ENCODE peak calls at places on chromosomes 6 and 20, in nine cellular contexts. One of them, this sample, is unnamed.

GRCh38 chr6:36353411-36353915 is 16.8 kb upstream of the BNIP5 start:
- DNase-seq in hepatocyte: no peak
- DNase-seq in heart right ventricle: no peak
- DNase-seq in right atrium auricular region: no peak
- DNase-seq in upper lobe of right lung: no peak
- DNase-seq in left lung: peak
- DNase-seq in body of pancreas: no peak
- DNase-seq in AG10803: peak
- DNase-seq in CD8-positive, alpha-beta T cell: no peak
- DNase-seq in this sample: no peak

GRCh38 chr6:19811397-19812079 is 25.6 kb upstream of the ID4 start:
- DNase-seq in hepatocyte: peak
- DNase-seq in heart right ventricle: no peak
- DNase-seq in right atrium auricular region: no peak
- DNase-seq in upper lobe of right lung: no peak
- DNase-seq in left lung: no peak
- DNase-seq in body of pancreas: no peak
- DNase-seq in AG10803: no peak
- DNase-seq in CD8-positive, alpha-beta T cell: no peak
- DNase-seq in this sample: no peak

GRCh38 chr6:118377711-118378414 is 170.2 kb upstream of the PLN start:
- DNase-seq in hepatocyte: no peak
- DNase-seq in heart right ventricle: peak
- DNase-seq in right atrium auricular region: no peak
- DNase-seq in upper lobe of right lung: peak
- DNase-seq in left lung: peak
- DNase-seq in body of pancreas: peak
- DNase-seq in AG10803: no peak
- DNase-seq in CD8-positive, alpha-beta T cell: no peak
- DNase-seq in this sample: no peak

GRCh38 chr20:32964575-32964974 is 39.7 kb downstream of the SUN5 start:
- DNase-seq in hepatocyte: no peak
- DNase-seq in heart right ventricle: no peak
- DNase-seq in right atrium auricular region: peak
- DNase-seq in upper lobe of right lung: peak
- DNase-seq in left lung: no peak
- DNase-seq in body of pancreas: no peak
- DNase-seq in AG10803: no peak
- DNase-seq in CD8-positive, alpha-beta T cell: peak
- DNase-seq in this sample: no peak

GRCh38 chr6:106520711-106521367 is 108.5 kb downstream of the RTN4IP1 start:
- DNase-seq in hepatocyte: no peak
- DNase-seq in heart right ventricle: no peak
- DNase-seq in right atrium auricular region: no peak
- DNase-seq in upper lobe of right lung: peak
- DNase-seq in left lung: peak
- DNase-seq in body of pancreas: peak
- DNase-seq in AG10803: no peak
- DNase-seq in CD8-positive, alpha-beta T cell: peak
- DNase-seq in this sample: no peak

GRCh38 chr6:163364641-163365040 is 49.9 kb upstream of the QKI start:
- DNase-seq in hepatocyte: no peak
- DNase-seq in heart right ventricle: no peak
- DNase-seq in right atrium auricular region: no peak
- DNase-seq in upper lobe of right lung: no peak
- DNase-seq in left lung: no peak
- DNase-seq in body of pancreas: no peak
- DNase-seq in AG10803: no peak
- DNase-seq in CD8-positive, alpha-beta T cell: no peak
- DNase-seq in this sample: no peak

GRCh38 chr20:58043866-58044140 is 184.7 kb downstream of the ANKRD60 start:
- DNase-seq in hepatocyte: no peak
- DNase-seq in heart right ventricle: no peak
- DNase-seq in right atrium auricular region: no peak
- DNase-seq in upper lobe of right lung: no peak
- DNase-seq in left lung: no peak
- DNase-seq in body of pancreas: no peak
- DNase-seq in AG10803: no peak
- DNase-seq in CD8-positive, alpha-beta T cell: no peak
- DNase-seq in this sample: no peak

GRCh38 chr6:1524040-1524480 is 85.7 kb upstream of the FOXC1 start:
- DNase-seq in hepatocyte: peak
- DNase-seq in heart right ventricle: peak
- DNase-seq in right atrium auricular region: no peak
- DNase-seq in upper lobe of right lung: peak
- DNase-seq in left lung: peak
- DNase-seq in body of pancreas: peak
- DNase-seq in AG10803: peak
- DNase-seq in CD8-positive, alpha-beta T cell: peak
- DNase-seq in this sample: peak

GRCh38 chr6:159887146-159887545 is 3.6 kb upstream of the MAS1 start:
- DNase-seq in hepatocyte: no peak
- DNase-seq in heart right ventricle: no peak
- DNase-seq in right atrium auricular region: no peak
- DNase-seq in upper lobe of right lung: no peak
- DNase-seq in left lung: no peak
- DNase-seq in body of pancreas: no peak
- DNase-seq in AG10803: no peak
- DNase-seq in CD8-positive, alpha-beta T cell: no peak
- DNase-seq in this sample: no peak

GRCh38 chr6:134564705-134565104 is 246.8 kb upstream of the SGK1 start:
- DNase-seq in hepatocyte: no peak
- DNase-seq in heart right ventricle: no peak
- DNase-seq in right atrium auricular region: no peak
- DNase-seq in upper lobe of right lung: no peak
- DNase-seq in left lung: no peak
- DNase-seq in body of pancreas: no peak
- DNase-seq in AG10803: no peak
- DNase-seq in CD8-positive, alpha-beta T cell: no peak
- DNase-seq in this sample: no peak

GRCh38 chr6:136723780-136724179 is 68.5 kb downstream of the MAP3K5 start:
- DNase-seq in hepatocyte: no peak
- DNase-seq in heart right ventricle: no peak
- DNase-seq in right atrium auricular region: no peak
- DNase-seq in upper lobe of right lung: peak
- DNase-seq in left lung: no peak
- DNase-seq in body of pancreas: peak
- DNase-seq in AG10803: no peak
- DNase-seq in CD8-positive, alpha-beta T cell: peak
- DNase-seq in this sample: no peak

GRCh38 chr6:169897601-169898358 is 146.4 kb downstream of the ERMARD start:
- DNase-seq in hepatocyte: no peak
- DNase-seq in heart right ventricle: no peak
- DNase-seq in right atrium auricular region: no peak
- DNase-seq in upper lobe of right lung: no peak
- DNase-seq in left lung: no peak
- DNase-seq in body of pancreas: no peak
- DNase-seq in AG10803: no peak
- DNase-seq in CD8-positive, alpha-beta T cell: peak
- DNase-seq in this sample: no peak

GRCh38 chr20:41734506-41734945 is 116.3 kb upstream of the CHD6 start:
- DNase-seq in hepatocyte: peak
- DNase-seq in heart right ventricle: peak
- DNase-seq in right atrium auricular region: peak
- DNase-seq in upper lobe of right lung: no peak
- DNase-seq in left lung: no peak
- DNase-seq in body of pancreas: peak
- DNase-seq in AG10803: peak
- DNase-seq in CD8-positive, alpha-beta T cell: peak
- DNase-seq in this sample: no peak

GRCh38 chr6:29633532-29633901 is 534 bp upstream of the GABBR1 start:
- DNase-seq in hepatocyte: peak
- DNase-seq in heart right ventricle: no peak
- DNase-seq in right atrium auricular region: no peak
- DNase-seq in upper lobe of right lung: no peak
- DNase-seq in left lung: no peak
- DNase-seq in body of pancreas: no peak
- DNase-seq in AG10803: no peak
- DNase-seq in CD8-positive, alpha-beta T cell: no peak
- DNase-seq in this sample: no peak

GRCh38 chr6:25601797-25602679 is 50.0 kb upstream of the SCGN start:
- DNase-seq in hepatocyte: peak
- DNase-seq in heart right ventricle: no peak
- DNase-seq in right atrium auricular region: no peak
- DNase-seq in upper lobe of right lung: no peak
- DNase-seq in left lung: no peak
- DNase-seq in body of pancreas: no peak
- DNase-seq in AG10803: peak
- DNase-seq in CD8-positive, alpha-beta T cell: no peak
- DNase-seq in this sample: peak

GRCh38 chr20:5070570-5070969 is 49.2 kb downstream of the PCNA start:
- DNase-seq in hepatocyte: no peak
- DNase-seq in heart right ventricle: no peak
- DNase-seq in right atrium auricular region: no peak
- DNase-seq in upper lobe of right lung: no peak
- DNase-seq in left lung: no peak
- DNase-seq in body of pancreas: no peak
- DNase-seq in AG10803: no peak
- DNase-seq in CD8-positive, alpha-beta T cell: no peak
- DNase-seq in this sample: peak

GRCh38 chr6:46521464-46521971 is 30.3 kb upstream of the RCAN2 start:
- DNase-seq in hepatocyte: no peak
- DNase-seq in heart right ventricle: no peak
- DNase-seq in right atrium auricular region: no peak
- DNase-seq in upper lobe of right lung: no peak
- DNase-seq in left lung: no peak
- DNase-seq in body of pancreas: no peak
- DNase-seq in AG10803: no peak
- DNase-seq in CD8-positive, alpha-beta T cell: no peak
- DNase-seq in this sample: no peak

GRCh38 chr6:75409286-75409685 is 84.3 kb downstream of the FILIP1 start:
- DNase-seq in hepatocyte: no peak
- DNase-seq in heart right ventricle: no peak
- DNase-seq in right atrium auricular region: no peak
- DNase-seq in upper lobe of right lung: no peak
- DNase-seq in left lung: no peak
- DNase-seq in body of pancreas: no peak
- DNase-seq in AG10803: peak
- DNase-seq in CD8-positive, alpha-beta T cell: no peak
- DNase-seq in this sample: no peak

GRCh38 chr20:61866165-61866564 is 199.5 kb downstream of the TAF4 start:
- DNase-seq in hepatocyte: no peak
- DNase-seq in heart right ventricle: no peak
- DNase-seq in right atrium auricular region: no peak
- DNase-seq in upper lobe of right lung: no peak
- DNase-seq in left lung: no peak
- DNase-seq in body of pancreas: no peak
- DNase-seq in AG10803: no peak
- DNase-seq in CD8-positive, alpha-beta T cell: no peak
- DNase-seq in this sample: no peak
- H3K4me3 ChIP-seq in hepatocyte: no peak
- H3K4me3 ChIP-seq in heart right ventricle: no peak
- H3K4me3 ChIP-seq in right atrium auricular region: no peak
- H3K4me3 ChIP-seq in upper lobe of right lung: no peak
- H3K4me3 ChIP-seq in left lung: no peak
- H3K4me3 ChIP-seq in body of pancreas: no peak
- H3K4me3 ChIP-seq in AG10803: no peak
- H3K4me3 ChIP-seq in CD8-positive, alpha-beta T cell: no peak
- H3K4me3 ChIP-seq in this sample: no peak

DNA sequence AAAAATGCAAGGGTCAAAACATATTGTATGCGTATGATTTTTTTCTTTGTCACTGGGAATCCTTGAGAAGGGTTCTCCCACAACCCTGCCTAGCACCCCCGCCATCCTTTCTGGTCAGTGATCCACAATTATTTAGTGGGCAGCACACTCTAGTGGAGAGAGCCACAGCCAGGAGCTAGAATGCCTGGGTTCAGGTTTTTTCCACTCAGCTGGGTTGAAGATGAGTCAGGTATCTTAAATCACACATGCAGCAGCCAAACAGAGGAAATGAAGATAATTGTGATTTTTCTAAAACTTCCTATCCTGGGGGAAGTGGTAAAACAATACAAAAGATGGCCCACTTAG is 243.1 kb downstream of the PKHD1 start:
- DNase-seq in hepatocyte: peak
- DNase-seq in heart right ventricle: no peak
- DNase-seq in right atrium auricular region: no peak
- DNase-seq in upper lobe of right lung: no peak
- DNase-seq in left lung: no peak
- DNase-seq in body of pancreas: no peak
- DNase-seq in AG10803: no peak
- DNase-seq in CD8-positive, alpha-beta T cell: no peak
- DNase-seq in this sample: no peak
- TF ChIP-seq CTCF in hepatocyte: peak
- TF ChIP-seq CTCF in heart right ventricle: no peak
- TF ChIP-seq CTCF in right atrium auricular region: no peak
- TF ChIP-seq CTCF in upper lobe of right lung: no peak
- TF ChIP-seq CTCF in left lung: no peak
- TF ChIP-seq CTCF in body of pancreas: no peak
- TF ChIP-seq CTCF in AG10803: no peak
- TF ChIP-seq CTCF in CD8-positive, alpha-beta T cell: no peak
- TF ChIP-seq CTCF in this sample: peak

GRCh38 chr20:59253325-59253724 is 47.1 kb upstream of the EDN3 start:
- DNase-seq in hepatocyte: no peak
- DNase-seq in heart right ventricle: no peak
- DNase-seq in right atrium auricular region: no peak
- DNase-seq in upper lobe of right lung: no peak
- DNase-seq in left lung: no peak
- DNase-seq in body of pancreas: no peak
- DNase-seq in AG10803: no peak
- DNase-seq in CD8-positive, alpha-beta T cell: peak
- DNase-seq in this sample: no peak
- H3K4me3 ChIP-seq in hepatocyte: no peak
- H3K4me3 ChIP-seq in heart right ventricle: no peak
- H3K4me3 ChIP-seq in right atrium auricular region: no peak
- H3K4me3 ChIP-seq in upper lobe of right lung: no peak
- H3K4me3 ChIP-seq in left lung: no peak
- H3K4me3 ChIP-seq in body of pancreas: no peak
- H3K4me3 ChIP-seq in AG10803: no peak
- H3K4me3 ChIP-seq in CD8-positive, alpha-beta T cell: no peak
- H3K4me3 ChIP-seq in this sample: no peak

GRCh38 chr6:33429745-33430042 is 9.8 kb downstream of the SYNGAP1 start:
- DNase-seq in hepatocyte: no peak
- DNase-seq in heart right ventricle: no peak
- DNase-seq in right atrium auricular region: no peak
- DNase-seq in upper lobe of right lung: no peak
- DNase-seq in left lung: no peak
- DNase-seq in body of pancreas: no peak
- DNase-seq in AG10803: no peak
- DNase-seq in CD8-positive, alpha-beta T cell: no peak
- DNase-seq in this sample: no peak

GRCh38 chr6:33428219-33428890 is 8.5 kb downstream of the SYNGAP1 start:
- DNase-seq in hepatocyte: peak
- DNase-seq in heart right ventricle: no peak
- DNase-seq in right atrium auricular region: no peak
- DNase-seq in upper lobe of right lung: no peak
- DNase-seq in left lung: no peak
- DNase-seq in body of pancreas: peak
- DNase-seq in AG10803: no peak
- DNase-seq in CD8-positive, alpha-beta T cell: peak
- DNase-seq in this sample: no peak

GRCh38 chr6:33427585-33428218 is 7.8 kb downstream of the SYNGAP1 start:
- DNase-seq in hepatocyte: peak
- DNase-seq in heart right ventricle: peak
- DNase-seq in right atrium auricular region: no peak
- DNase-seq in upper lobe of right lung: peak
- DNase-seq in left lung: peak
- DNase-seq in body of pancreas: peak
- DNase-seq in AG10803: no peak
- DNase-seq in CD8-positive, alpha-beta T cell: peak
- DNase-seq in this sample: no peak

GRCh38 chr6:33430334-33430733 is 10.5 kb downstream of the SYNGAP1 start:
- DNase-seq in hepatocyte: no peak
- DNase-seq in heart right ventricle: no peak
- DNase-seq in right atrium auricular region: no peak
- DNase-seq in upper lobe of right lung: no peak
- DNase-seq in left lung: no peak
- DNase-seq in body of pancreas: no peak
- DNase-seq in AG10803: no peak
- DNase-seq in CD8-positive, alpha-beta T cell: no peak
- DNase-seq in this sample: no peak

GRCh38 chr6:33428891-33429744 is 9.3 kb downstream of the SYNGAP1 start:
- DNase-seq in hepatocyte: no peak
- DNase-seq in heart right ventricle: no peak
- DNase-seq in right atrium auricular region: no peak
- DNase-seq in upper lobe of right lung: no peak
- DNase-seq in left lung: no peak
- DNase-seq in body of pancreas: no peak
- DNase-seq in AG10803: no peak
- DNase-seq in CD8-positive, alpha-beta T cell: no peak
- DNase-seq in this sample: no peak
- TF ChIP-seq CTCF in hepatocyte: no peak
- TF ChIP-seq CTCF in heart right ventricle: no peak
- TF ChIP-seq CTCF in right atrium auricular region: no peak
- TF ChIP-seq CTCF in upper lobe of right lung: no peak
- TF ChIP-seq CTCF in left lung: no peak
- TF ChIP-seq CTCF in body of pancreas: no peak
- TF ChIP-seq CTCF in AG10803: no peak
- TF ChIP-seq CTCF in CD8-positive, alpha-beta T cell: no peak
- TF ChIP-seq CTCF in this sample: no peak